ENCODE peak calls at places on chromosome 20, in ten cellular contexts. O, R, J, A, Z, V, T, B, C and Q are unnamed samples.

GRCh38 chr20:18743665-18744440 is 69.7 kb upstream of the SCP2D1 start:
- DNase-seq in O (no peak), R (no peak), J (no peak), A (no peak), Z (no peak), V (no peak), T (no peak), B (no peak), C (no peak), Q (peak; percentile 4)

GRCh38 chr20:48375804-48376203 is 452.0 kb downstream of the PREX1 start:
- DNase-seq in O (no peak), R (no peak), J (no peak), A (no peak), Z (no peak), V (no peak), T (no peak), B (no peak), C (no peak), Q (no peak)

GRCh38 chr20:49676581-49677291 is 36.9 kb downstream of the B4GALT5 start:
- DNase-seq in O (peak; percentile 81), R (peak; percentile 39), J (peak; percentile 38), A (peak; percentile 61), Z (no peak), V (no peak), T (no peak), B (no peak), C (no peak), Q (no peak)

GRCh38 chr20:36435799-36436541 is 105.3 kb upstream of the MYL9 start:
- DNase-seq in O (no peak), R (peak; percentile 60), J (no peak), A (peak; percentile 54), Z (no peak), V (no peak), T (no peak), B (peak; percentile 75), C (peak; percentile 83), Q (peak; percentile 10)

GRCh38 chr20:7285918-7286556 is 518.6 kb downstream of the BMP2 start:
- DNase-seq in O (peak; percentile 78), R (peak; percentile 94), J (peak; percentile 47), A (peak; percentile 75), Z (peak; percentile 91), V (peak; percentile 63), T (peak; percentile 30), B (peak; percentile 22), C (no peak), Q (peak; percentile 65)

GRCh38 chr20:50226093-50226974 is 35.7 kb downstream of the CEBPB start:
- DNase-seq in O (no peak), R (peak; percentile 46), J (no peak), A (peak; percentile 58), Z (no peak), V (no peak), T (no peak), B (no peak), C (no peak), Q (peak; percentile 62)

GRCh38 chr20:32168184-32168910 is 39.2 kb downstream of the PLAGL2 start:
- DNase-seq in O (no peak), R (peak; percentile 77), J (no peak), A (peak; percentile 47), Z (peak; percentile 19), V (no peak), T (no peak), B (no peak), C (no peak), Q (no peak)

GRCh38 chr20:31593221-31594001 is 11.7 kb upstream of the ID1 start:
- DNase-seq in O (no peak), R (peak; percentile 72), J (peak; percentile 68), A (peak; percentile 79), Z (no peak), V (no peak), T (no peak), B (peak; percentile 86), C (no peak), Q (peak; percentile 90)

GRCh38 chr20:35632539-35633115 is 17.0 kb downstream of the SPAG4 start:
- DNase-seq in O (no peak), R (no peak), J (no peak), A (no peak), Z (no peak), V (no peak), T (no peak), B (no peak), C (no peak), Q (no peak)